ENCODE peak calls at places on chromosomes 3 and 15, in four cellular contexts. I is activated T-cell treated with anti-CD3 and anti-CD28 coated beads for 1 hour, R is B cell, M is HCEC 1CT. X is an unnamed sample.

GRCh38 chr15:48062476-48062875 is 58.3 kb upstream of the SLC24A5 start:
- DNase-seq in I (no peak), R (no peak), M (peak; percentile 63), X (peak; percentile 31)

GRCh38 chr3:44318929-44319328 is 19.6 kb upstream of the TCAIM start:
- DNase-seq in I (no peak), R (no peak), M (no peak), X (no peak)

GRCh38 chr3:23459915-23460546 is 256.9 kb downstream of the UBE2E2 start:
- DNase-seq in I (no peak), R (no peak), M (no peak), X (no peak)

GRCh38 chr3:164620423-164620822 is 457.9 kb downstream of the SI start:
- DNase-seq in I (no peak), R (no peak), M (peak; percentile 36), X (no peak)

GRCh38 chr3:181730934-181731333 is 19.2 kb downstream of the SOX2 start:
- DNase-seq in I (no peak), R (no peak), M (no peak), X (no peak)

GRCh38 chr3:51937014-51937413 is 4.7 kb downstream of the RRP9 start:
- DNase-seq in I (no peak), R (no peak), M (no peak), X (no peak)

GRCh38 chr3:128335621-128336296 is 130.9 kb downstream of the DNAJB8 start:
- DNase-seq in I (no peak), R (no peak), M (no peak), X (no peak)

GRCh38 chr3:161689699-161690098 is 193.1 kb downstream of the OTOL1 start:
- DNase-seq in I (no peak), R (no peak), M (no peak), X (no peak)

GRCh38 chr3:48122504-48122903 is 65.7 kb downstream of the CDC25A start:
- DNase-seq in I (no peak), R (no peak), M (no peak), X (no peak)

GRCh38 chr3:168475730-168476129 is 380.0 kb upstream of the GOLIM4 start:
- DNase-seq in I (no peak), R (no peak), M (no peak), X (no peak)

GRCh38 chr3:58176827-58177489 is 33.8 kb downstream of the DNASE1L3 start:
- DNase-seq in I (no peak), R (no peak), M (no peak), X (no peak)

GRCh38 chr15:64096486-64097431 is 977 bp downstream of the SNX1 start:
- DNase-seq in I (no peak), R (no peak), M (peak; percentile 25), X (no peak)

GRCh38 chr15:33866101-33866737 is 102.1 kb upstream of the CHRM5 start:
- DNase-seq in I (no peak), R (no peak), M (no peak), X (no peak)

GRCh38 chr15:56341201-56341600 is 24.0 kb upstream of the TEX9 start:
- DNase-seq in I (no peak), R (no peak), M (peak; percentile 17), X (no peak)

X was measured in foreskin fibroblast.